ENCODE peak calls at places on chromosomes 1 and 21, in nine cellular contexts. W is pancreas; M is endothelial cell of umbilical vein; E is aorta; Q is CD4-positive, CD25-positive, alpha-beta regulatory T cell; G is upper lobe of right lung; K is dorsolateral prefrontal cortex; X is H7; U is Peyer's patch. D is an unnamed sample. For H3K27me3, the result is how much of the 10 kb centered on the place peaks cover.

GRCh38 chr1:192794768-192795035 is 14.1 kb upstream of the RGS2 start:
- DNase-seq in W (no peak), M (no peak), E (no peak), Q (no peak), G (no peak), K (no peak), X (no peak), U (no peak), D (no peak)

GRCh38 chr1:94947453-94947852 is 20.5 kb upstream of the CNN3 start:
- DNase-seq in W (no peak), M (no peak), E (no peak), Q (no peak), G (no peak), K (no peak), X (no peak), U (no peak), D (peak)

GRCh38 chr1:16907870-16908758 is 12.3 kb downstream of the RNU1-2 start:
- DNase-seq in W (no peak), M (no peak), E (no peak), Q (no peak), G (no peak), K (no peak), X (no peak), U (no peak), D (no peak)

GRCh38 chr21:26026113-26026512 is 144.5 kb downstream of the APP start:
- DNase-seq in W (no peak), M (no peak), E (no peak), Q (no peak), G (no peak), K (no peak), X (no peak), U (no peak), D (no peak)

GRCh38 chr1:234842726-234843641 is 233.0 kb upstream of the IRF2BP2 start:
- DNase-seq in W (no peak), M (no peak), E (peak), Q (peak), G (no peak), K (no peak), X (no peak), U (peak), D (no peak)

GRCh38 chr1:7975212-7975865 is 13.8 kb downstream of the PARK7 start:
- DNase-seq in W (peak), M (peak), E (peak), Q (peak), G (peak), K (peak), X (peak), U (peak), D (no peak)

GRCh38 chr1:21318714-21319159 is 28.5 kb upstream of the ECE1 start:
- DNase-seq in W (peak), M (no peak), E (peak), Q (no peak), G (peak), K (no peak), X (peak), U (peak), D (no peak)

GRCh38 chr1:162663086-162663485 is 30.8 kb downstream of the DDR2 start:
- DNase-seq in W (no peak), M (no peak), E (no peak), Q (no peak), G (no peak), K (no peak), X (no peak), U (no peak), D (no peak)

GRCh38 chr21:44454747-44455523 is at the start of gene LRRC3:
- DNase-seq in W (peak), M (peak), E (peak), Q (peak), G (peak), K (peak), X (peak), U (peak), D (peak)

GRCh38 chr1:82377201-82377884 is 576.6 kb downstream of the ADGRL2 start:
- DNase-seq in W (no peak), M (peak), E (no peak), Q (no peak), G (no peak), K (no peak), X (peak), U (no peak), D (no peak)

GRCh38 chr1:68128157-68128556 is 77.7 kb upstream of the DIRAS3 start:
- DNase-seq in W (no peak), M (no peak), E (no peak), Q (no peak), G (no peak), K (no peak), X (no peak), U (no peak), D (no peak)

GRCh38 chr1:11929849-11930248 is 3.6 kb upstream of the KIAA2013 start:
- DNase-seq in W (peak), M (peak), E (peak), Q (no peak), G (no peak), K (no peak), X (no peak), U (peak), D (no peak)

GRCh38 chr1:158809862-158810261 is 21.3 kb upstream of the MNDA start:
- DNase-seq in W (no peak), M (no peak), E (no peak), Q (no peak), G (no peak), K (no peak), X (no peak), U (no peak), D (no peak)

GRCh38 chr1:199508653-199509052 is 518.9 kb upstream of the NR5A2 start:
- DNase-seq in W (no peak), M (no peak), E (no peak), Q (no peak), G (no peak), K (no peak), X (no peak), U (no peak), D (no peak)

GRCh38 chr1:246797157-246797556 is 72.9 kb downstream of the SCCPDH start:
- DNase-seq in W (no peak), M (no peak), E (no peak), Q (no peak), G (no peak), K (no peak), X (no peak), U (no peak), D (no peak)

GRCh38 chr1:14118691-14119485 is 418.9 kb downstream of the PRDM2 start:
- DNase-seq in W (no peak), M (no peak), E (no peak), Q (no peak), G (no peak), K (no peak), X (no peak), U (no peak), D (no peak)
- H3K27me3 ChIP-seq in W (under half), M (under half), E (under half), Q (under half), G (under half), K (under half), X (under half), U (under half), D (under half)

GRCh38 chr1:10631811-10632481 is 157.2 kb downstream of the PEX14 start:
- DNase-seq in W (no peak), M (no peak), E (peak), Q (no peak), G (peak), K (no peak), X (peak), U (no peak), D (no peak)
- H3K4me3 ChIP-seq in W (no peak), M (no peak), E (no peak), Q (no peak), G (no peak), K (no peak), X (no peak), U (no peak), D (no peak)

DNA sequence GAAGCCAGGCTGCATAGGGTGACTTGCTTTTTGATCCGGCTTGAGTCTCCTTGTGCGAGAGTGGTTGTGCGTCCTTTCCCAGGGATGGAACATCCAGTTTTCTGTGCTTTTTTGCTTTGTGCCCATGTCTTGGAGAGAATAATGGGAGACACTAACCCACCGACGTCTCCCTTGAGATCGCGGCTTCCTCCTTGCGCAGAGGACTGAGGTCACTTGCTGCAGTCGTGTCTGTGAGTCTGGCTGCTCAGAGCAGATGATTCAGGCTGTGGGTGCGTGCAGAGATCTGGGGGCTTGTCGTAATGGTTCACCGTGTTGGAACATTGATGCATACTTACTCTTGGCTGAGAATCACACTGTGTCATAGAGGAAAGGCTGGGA is 164.5 kb upstream of the CACNA1E start:
- DNase-seq in W (no peak), M (no peak), E (no peak), Q (no peak), G (no peak), K (no peak), X (no peak), U (no peak), D (no peak)
- H3K27me3 ChIP-seq in W (under half), M (under half), E (under half), Q (under half), G (half or more), K (under half), X (half or more), U (under half), D (under half)

GRCh38 chr1:194039578-194039977 is 853.2 kb upstream of the B3GALT2 start:
- DNase-seq in W (no peak), M (no peak), E (no peak), Q (peak), G (no peak), K (no peak), X (no peak), U (no peak), D (no peak)

GRCh38 chr1:194043984-194044755 is 857.8 kb upstream of the B3GALT2 start:
- DNase-seq in W (no peak), M (no peak), E (no peak), Q (no peak), G (no peak), K (no peak), X (no peak), U (no peak), D (no peak)

GRCh38 chr1:194047921-194048320 is 861.5 kb upstream of the B3GALT2 start:
- DNase-seq in W (no peak), M (no peak), E (no peak), Q (no peak), G (no peak), K (no peak), X (no peak), U (no peak), D (no peak)

GRCh38 chr1:194044892-194045291 is 858.5 kb upstream of the B3GALT2 start:
- DNase-seq in W (no peak), M (no peak), E (no peak), Q (no peak), G (no peak), K (no peak), X (no peak), U (no peak), D (no peak)

GRCh38 chr1:194045416-194045815 is 859.0 kb upstream of the B3GALT2 start:
- DNase-seq in W (no peak), M (no peak), E (no peak), Q (no peak), G (no peak), K (no peak), X (no peak), U (no peak), D (no peak)
- H3K4me3 ChIP-seq in W (no peak), M (no peak), E (no peak), Q (no peak), G (no peak), K (no peak), X (no peak), U (no peak), D (no peak)

DNA sequence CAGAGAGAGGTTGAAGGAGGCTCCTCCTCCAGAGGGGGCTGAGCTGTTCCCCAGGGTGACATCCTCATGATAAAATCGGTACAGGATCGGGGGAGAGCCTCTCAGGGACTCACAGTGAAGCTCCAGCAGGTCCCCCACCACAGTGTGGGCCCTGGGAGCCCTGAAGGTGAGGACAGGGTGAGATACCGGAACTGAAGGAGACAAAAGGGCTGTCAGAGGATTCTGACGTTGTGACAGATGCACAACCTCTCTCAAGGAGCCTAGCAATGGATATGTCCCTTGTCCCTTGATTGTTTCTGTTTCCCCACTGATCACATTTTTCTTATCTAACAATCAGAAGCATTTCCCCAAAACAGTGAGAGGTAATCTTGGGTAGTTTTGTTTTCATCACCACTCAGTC is 5.2 kb downstream of the FCRL3 start:
- DNase-seq in W (no peak), M (no peak), E (no peak), Q (no peak), G (no peak), K (no peak), X (no peak), U (no peak), D (no peak)
- H3K27me3 ChIP-seq in W (under half), M (under half), E (under half), Q (under half), G (under half), K (under half), X (under half), U (under half), D (under half)

DNA sequence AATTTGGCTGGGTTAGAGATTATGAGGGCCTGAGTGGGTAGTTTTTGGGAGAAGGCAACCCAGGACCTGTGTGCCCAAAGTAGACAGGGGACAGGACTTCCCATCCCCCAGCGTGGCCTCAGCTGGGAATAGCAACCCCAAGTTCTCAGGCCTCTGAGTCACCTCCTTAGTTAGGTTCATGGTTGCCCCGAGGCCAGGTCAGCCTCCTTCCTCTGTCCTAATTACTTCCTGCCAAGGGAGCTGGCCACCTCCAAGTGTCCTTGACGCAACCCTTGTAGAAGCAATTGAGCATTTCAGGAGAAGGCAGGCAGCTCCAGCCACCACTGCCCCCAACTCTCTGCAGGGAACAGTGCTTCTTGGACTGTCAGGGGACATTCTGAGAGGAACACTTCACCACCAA is 5.0 kb upstream of the NT5C1A start:
- DNase-seq in W (no peak), M (no peak), E (no peak), Q (no peak), G (peak), K (no peak), X (no peak), U (no peak), D (no peak)
- H3K4me3 ChIP-seq in W (no peak), M (no peak), E (no peak), Q (no peak), G (no peak), K (no peak), X (no peak), U (no peak), D (no peak)

GRCh38 chr1:156162430-156163037 is 9.1 kb downstream of the SEMA4A start:
- DNase-seq in W (no peak), M (no peak), E (peak), Q (no peak), G (peak), K (no peak), X (no peak), U (no peak), D (no peak)

GRCh38 chr1:156157506-156157905 is 4.1 kb downstream of the SEMA4A start:
- DNase-seq in W (no peak), M (no peak), E (no peak), Q (no peak), G (no peak), K (no peak), X (no peak), U (no peak), D (no peak)

GRCh38 chr1:156157974-156158373 is 4.6 kb downstream of the SEMA4A start:
- DNase-seq in W (no peak), M (no peak), E (no peak), Q (no peak), G (no peak), K (no peak), X (no peak), U (no peak), D (no peak)

GRCh38 chr1:156160744-156161181 is 7.4 kb downstream of the SEMA4A start:
- DNase-seq in W (peak), M (peak), E (peak), Q (peak), G (peak), K (peak), X (peak), U (peak), D (no peak)

GRCh38 chr1:156160000-156160743 is 6.8 kb downstream of the SEMA4A start:
- DNase-seq in W (no peak), M (no peak), E (no peak), Q (no peak), G (no peak), K (no peak), X (no peak), U (no peak), D (no peak)
- H3K27me3 ChIP-seq in W (under half), M (under half), E (under half), Q (under half), G (under half), K (under half), X (under half), U (under half), D (under half)

GRCh38 chr1:195376190-195376589 is 1232.0 kb downstream of the KCNT2 start:
- DNase-seq in W (no peak), M (no peak), E (no peak), Q (no peak), G (no peak), K (no peak), X (no peak), U (no peak), D (no peak)
- H3K4me3 ChIP-seq in W (no peak), M (no peak), E (no peak), Q (no peak), G (no peak), K (no peak), X (no peak), U (no peak), D (no peak)

GRCh38 chr21:35527358-35527757 is 478.3 kb upstream of the RUNX1 start:
- DNase-seq in W (no peak), M (no peak), E (no peak), Q (no peak), G (no peak), K (no peak), X (no peak), U (no peak), D (no peak)

GRCh38 chr21:35529141-35529863 is 480.2 kb upstream of the RUNX1 start:
- DNase-seq in W (no peak), M (no peak), E (no peak), Q (peak), G (no peak), K (no peak), X (no peak), U (no peak), D (no peak)

GRCh38 chr21:35530726-35531125 is 481.6 kb upstream of the RUNX1 start:
- DNase-seq in W (no peak), M (no peak), E (no peak), Q (no peak), G (no peak), K (no peak), X (no peak), U (no peak), D (no peak)

GRCh38 chr21:35525443-35525842 is 476.3 kb upstream of the RUNX1 start:
- DNase-seq in W (no peak), M (no peak), E (no peak), Q (peak), G (no peak), K (no peak), X (no peak), U (peak), D (no peak)

DNA sequence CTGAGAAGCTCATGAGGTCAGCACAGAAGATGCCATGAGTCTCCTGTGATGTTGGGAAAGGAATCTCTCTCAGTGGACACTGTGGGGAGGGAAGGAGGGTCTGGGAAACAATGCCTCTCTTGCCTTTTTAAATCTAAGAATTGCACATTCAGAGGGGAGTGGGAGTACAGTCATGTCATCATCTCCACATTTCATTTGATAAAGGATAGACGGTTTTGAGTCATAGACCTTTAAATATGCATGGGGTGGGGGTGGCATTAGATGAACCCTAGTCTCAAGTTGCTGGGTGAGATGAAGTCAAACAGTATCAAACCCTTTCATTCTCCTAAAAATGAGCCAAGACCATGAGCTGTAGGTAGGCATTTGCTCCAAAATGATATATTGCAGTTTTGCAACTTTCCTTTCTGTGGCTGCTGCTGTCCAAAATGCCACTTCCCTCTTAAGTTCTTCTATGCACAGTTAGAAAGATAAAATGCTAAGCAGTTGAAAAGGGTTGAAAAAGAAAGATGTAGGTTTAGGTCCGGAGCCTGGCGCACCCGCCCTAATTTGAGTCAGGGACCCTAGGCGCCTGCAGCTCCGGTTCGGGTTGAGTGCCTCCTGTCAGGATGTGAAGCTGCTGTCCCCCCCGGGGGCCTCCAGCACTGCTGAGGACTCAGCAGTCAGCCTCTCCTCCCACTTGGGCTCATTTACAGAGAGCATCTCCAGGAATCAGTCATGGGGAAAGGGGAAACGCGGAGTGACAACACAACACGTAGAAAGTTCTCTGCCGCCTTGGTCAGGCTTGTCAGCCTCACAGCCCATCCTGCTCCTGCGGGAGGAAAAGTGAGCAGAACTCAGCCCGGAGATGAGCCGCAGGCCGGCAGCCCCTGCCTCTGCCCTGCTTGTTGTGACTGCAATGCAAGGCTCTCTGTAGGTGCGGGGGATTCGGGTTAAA is 479.3 kb upstream of the RUNX1 start:
- DNase-seq in W (no peak), M (no peak), E (peak), Q (peak), G (peak), K (no peak), X (no peak), U (peak), D (no peak)
- H3K27me3 ChIP-seq in W (under half), M (under half), E (under half), Q (under half), G (under half), K (under half), X (under half), U (under half), D (under half)

GRCh38 chr1:22915816-22916468 is 56.7 kb downstream of the LACTBL1 start:
- DNase-seq in W (no peak), M (no peak), E (no peak), Q (no peak), G (no peak), K (no peak), X (peak), U (no peak), D (no peak)
- H3K4me3 ChIP-seq in W (no peak), M (no peak), E (no peak), Q (no peak), G (no peak), K (no peak), X (no peak), U (no peak), D (no peak)

D was measured in BJ.